ENCODE peak calls at places on chromosomes 3 and 15, in five cellular contexts. One of them, this sample, is unnamed.

GRCh38 chr15:48250640-48251076 is 44.6 kb downstream of the SLC12A1 start:
- DNase-seq in Caco-2: no peak
- DNase-seq in right lobe of liver: no peak
- DNase-seq in heart left ventricle: peak
- DNase-seq in heart right ventricle: peak
- DNase-seq in this sample: peak

GRCh38 chr3:122948398-122948797 is 79.2 kb downstream of the SEMA5B start:
- DNase-seq in right lobe of liver: no peak
- DNase-seq in heart left ventricle: no peak
- DNase-seq in Caco-2: no peak
- DNase-seq in heart right ventricle: no peak
- DNase-seq in this sample: no peak

GRCh38 chr3:143170676-143171075 is 51.1 kb downstream of the CHST2 start:
- DNase-seq in heart right ventricle: no peak
- DNase-seq in Caco-2: no peak
- DNase-seq in right lobe of liver: no peak
- DNase-seq in heart left ventricle: no peak
- DNase-seq in this sample: no peak

GRCh38 chr15:53869044-53869805 is 109.0 kb upstream of the UNC13C start:
- DNase-seq in heart left ventricle: no peak
- DNase-seq in heart right ventricle: no peak
- DNase-seq in right lobe of liver: no peak
- DNase-seq in Caco-2: no peak
- DNase-seq in this sample: no peak

GRCh38 chr15:35302340-35302739 is 217.2 kb upstream of the NANOGP8 start:
- DNase-seq in heart left ventricle: no peak
- DNase-seq in heart right ventricle: no peak
- DNase-seq in Caco-2: no peak
- DNase-seq in right lobe of liver: no peak
- DNase-seq in this sample: no peak

GRCh38 chr3:35042210-35042960 is 596.9 kb upstream of the ARPP21 start:
- DNase-seq in right lobe of liver: peak
- DNase-seq in heart right ventricle: no peak
- DNase-seq in heart left ventricle: no peak
- DNase-seq in Caco-2: no peak
- DNase-seq in this sample: no peak

GRCh38 chr15:91073768-91074167 is 26.3 kb upstream of the SV2B start:
- DNase-seq in heart right ventricle: no peak
- DNase-seq in right lobe of liver: no peak
- DNase-seq in heart left ventricle: no peak
- DNase-seq in Caco-2: no peak
- DNase-seq in this sample: no peak

GRCh38 chr15:48330045-48330840 is 986 bp upstream of the DUT start:
- DNase-seq in heart left ventricle: no peak
- DNase-seq in heart right ventricle: no peak
- DNase-seq in Caco-2: no peak
- DNase-seq in right lobe of liver: no peak
- DNase-seq in this sample: no peak

GRCh38 chr3:121748638-121749275 is 784 bp downstream of the GOLGB1 start:
- DNase-seq in heart left ventricle: no peak
- DNase-seq in right lobe of liver: peak
- DNase-seq in heart right ventricle: no peak
- DNase-seq in Caco-2: peak
- DNase-seq in this sample: no peak

GRCh38 chr3:35523838-35524237 is 115.5 kb upstream of the ARPP21 start:
- DNase-seq in heart left ventricle: no peak
- DNase-seq in heart right ventricle: no peak
- DNase-seq in Caco-2: no peak
- DNase-seq in right lobe of liver: no peak
- DNase-seq in this sample: no peak

GRCh38 chr3:157588386-157589060 is 85.3 kb upstream of the VEPH1 start:
- DNase-seq in heart left ventricle: no peak
- DNase-seq in Caco-2: no peak
- DNase-seq in right lobe of liver: no peak
- DNase-seq in heart right ventricle: no peak
- DNase-seq in this sample: no peak

GRCh38 chr3:146581080-146581601 is 24.0 kb downstream of the PLSCR5 start:
- DNase-seq in Caco-2: no peak
- DNase-seq in heart right ventricle: no peak
- DNase-seq in right lobe of liver: no peak
- DNase-seq in heart left ventricle: no peak
- DNase-seq in this sample: no peak

GRCh38 chr15:85618956-85619491 is 175.7 kb downstream of the KLHL25 start:
- DNase-seq in heart right ventricle: peak
- DNase-seq in right lobe of liver: no peak
- DNase-seq in Caco-2: no peak
- DNase-seq in heart left ventricle: peak
- DNase-seq in this sample: peak

GRCh38 chr3:188133646-188134045 is 20.3 kb upstream of the LPP start:
- DNase-seq in Caco-2: no peak
- DNase-seq in heart left ventricle: no peak
- DNase-seq in heart right ventricle: no peak
- DNase-seq in right lobe of liver: no peak
- DNase-seq in this sample: no peak

GRCh38 chr3:35338186-35338585 is 301.1 kb upstream of the ARPP21 start:
- DNase-seq in heart left ventricle: no peak
- DNase-seq in right lobe of liver: no peak
- DNase-seq in heart right ventricle: no peak
- DNase-seq in Caco-2: no peak
- DNase-seq in this sample: no peak

GRCh38 chr3:55897573-55898224 is 410.6 kb upstream of the WNT5A start:
- DNase-seq in right lobe of liver: no peak
- DNase-seq in heart right ventricle: no peak
- DNase-seq in heart left ventricle: no peak
- DNase-seq in Caco-2: no peak
- DNase-seq in this sample: no peak

GRCh38 chr3:150372320-150373118 is 35.6 kb upstream of the TSC22D2 start:
- DNase-seq in Caco-2: no peak
- DNase-seq in heart left ventricle: no peak
- DNase-seq in right lobe of liver: no peak
- DNase-seq in heart right ventricle: no peak
- DNase-seq in this sample: no peak

GRCh38 chr3:112357888-112358287 is 24.9 kb downstream of the CD200 start:
- DNase-seq in heart left ventricle: peak
- DNase-seq in Caco-2: no peak
- DNase-seq in heart right ventricle: peak
- DNase-seq in right lobe of liver: no peak
- DNase-seq in this sample: no peak

GRCh38 chr15:88702983-88703382 is 64.2 kb downstream of the ISG20 start:
- DNase-seq in Caco-2: no peak
- DNase-seq in heart left ventricle: no peak
- DNase-seq in right lobe of liver: no peak
- DNase-seq in heart right ventricle: no peak
- DNase-seq in this sample: no peak

GRCh38 chr15:92118162-92118935 is 264.8 kb downstream of the SLCO3A1 start:
- DNase-seq in Caco-2: no peak
- DNase-seq in heart right ventricle: no peak
- DNase-seq in heart left ventricle: no peak
- DNase-seq in right lobe of liver: no peak
- DNase-seq in this sample: no peak

GRCh38 chr15:100502651-100503050 is 26.1 kb downstream of the CERS3 start:
- DNase-seq in heart left ventricle: no peak
- DNase-seq in right lobe of liver: no peak
- DNase-seq in heart right ventricle: no peak
- DNase-seq in Caco-2: no peak
- DNase-seq in this sample: no peak

GRCh38 chr3:48405343-48405881 is 24.5 kb downstream of the PLXNB1 start:
- DNase-seq in right lobe of liver: peak
- DNase-seq in heart right ventricle: no peak
- DNase-seq in Caco-2: no peak
- DNase-seq in heart left ventricle: no peak
- DNase-seq in this sample: no peak

GRCh38 chr3:144270100-144270499 is 298.5 kb downstream of the DIPK2A start:
- DNase-seq in Caco-2: no peak
- DNase-seq in right lobe of liver: no peak
- DNase-seq in heart right ventricle: peak
- DNase-seq in heart left ventricle: no peak
- DNase-seq in this sample: peak

GRCh38 chr3:144264805-144265204 is 293.2 kb downstream of the DIPK2A start:
- DNase-seq in heart left ventricle: no peak
- DNase-seq in right lobe of liver: no peak
- DNase-seq in Caco-2: no peak
- DNase-seq in heart right ventricle: no peak
- DNase-seq in this sample: no peak

GRCh38 chr3:144264350-144264749 is 292.7 kb downstream of the DIPK2A start:
- DNase-seq in Caco-2: no peak
- DNase-seq in right lobe of liver: no peak
- DNase-seq in heart right ventricle: no peak
- DNase-seq in heart left ventricle: no peak
- DNase-seq in this sample: no peak

GRCh38 chr3:144265527-144266100 is 294.0 kb downstream of the DIPK2A start:
- DNase-seq in heart right ventricle: peak
- DNase-seq in heart left ventricle: peak
- DNase-seq in Caco-2: no peak
- DNase-seq in right lobe of liver: no peak
- DNase-seq in this sample: no peak
- H3K4me3 ChIP-seq in heart right ventricle: no peak
- H3K4me3 ChIP-seq in heart left ventricle: no peak
- H3K4me3 ChIP-seq in Caco-2: no peak
- H3K4me3 ChIP-seq in right lobe of liver: no peak
- H3K4me3 ChIP-seq in this sample: no peak

GRCh38 chr15:98085003-98085639 is 124.6 kb downstream of the ARRDC4 start:
- DNase-seq in Caco-2: no peak
- DNase-seq in heart left ventricle: no peak
- DNase-seq in heart right ventricle: peak
- DNase-seq in right lobe of liver: peak
- DNase-seq in this sample: no peak

GRCh38 chr15:98083203-98083910 is 122.9 kb downstream of the ARRDC4 start:
- DNase-seq in right lobe of liver: no peak
- DNase-seq in heart left ventricle: no peak
- DNase-seq in Caco-2: no peak
- DNase-seq in heart right ventricle: no peak
- DNase-seq in this sample: no peak
- TF ChIP-seq CTCF in right lobe of liver: no peak
- TF ChIP-seq CTCF in heart left ventricle: no peak
- TF ChIP-seq CTCF in Caco-2: no peak
- TF ChIP-seq CTCF in heart right ventricle: no peak
- TF ChIP-seq CTCF in this sample: no peak

GRCh38 chr15:25059698-25060471 is 105.1 kb downstream of the SNRPN start:
- DNase-seq in heart right ventricle: no peak
- DNase-seq in heart left ventricle: peak
- DNase-seq in right lobe of liver: peak
- DNase-seq in Caco-2: peak
- DNase-seq in this sample: no peak
- H3K4me3 ChIP-seq in heart right ventricle: no peak
- H3K4me3 ChIP-seq in heart left ventricle: no peak
- H3K4me3 ChIP-seq in right lobe of liver: no peak
- H3K4me3 ChIP-seq in Caco-2: no peak
- H3K4me3 ChIP-seq in this sample: no peak

DNA sequence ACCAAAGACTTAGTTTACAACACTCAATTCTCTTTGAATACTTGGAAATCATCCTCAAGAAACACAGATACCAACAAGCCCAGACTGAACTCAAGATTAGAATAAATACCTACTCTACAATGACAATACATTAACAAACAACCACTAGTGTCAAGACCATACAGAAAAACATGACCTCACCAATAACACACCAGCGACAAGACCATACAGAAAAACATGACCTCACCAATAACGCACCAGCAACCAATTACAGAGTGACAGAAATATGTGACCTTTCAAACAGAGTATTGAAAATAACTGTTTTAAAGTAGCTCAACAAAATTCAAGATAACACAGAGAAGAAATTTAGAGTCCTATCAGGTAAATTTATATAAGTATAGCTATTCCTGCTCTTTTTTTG is 876.0 kb downstream of the EPHA3 start:
- DNase-seq in Caco-2: no peak
- DNase-seq in heart right ventricle: no peak
- DNase-seq in heart left ventricle: no peak
- DNase-seq in right lobe of liver: no peak
- DNase-seq in this sample: no peak
- TF ChIP-seq CTCF in Caco-2: no peak
- TF ChIP-seq CTCF in heart right ventricle: no peak
- TF ChIP-seq CTCF in heart left ventricle: no peak
- TF ChIP-seq CTCF in right lobe of liver: no peak
- TF ChIP-seq CTCF in this sample: no peak

GRCh38 chr15:99158626-99159412 is 53.9 kb downstream of the SYNM start:
- DNase-seq in right lobe of liver: no peak
- DNase-seq in heart left ventricle: no peak
- DNase-seq in heart right ventricle: no peak
- DNase-seq in Caco-2: no peak
- DNase-seq in this sample: no peak

GRCh38 chr15:99157456-99157855 is 52.6 kb downstream of the SYNM start:
- DNase-seq in heart right ventricle: no peak
- DNase-seq in right lobe of liver: no peak
- DNase-seq in heart left ventricle: no peak
- DNase-seq in Caco-2: no peak
- DNase-seq in this sample: no peak

GRCh38 chr15:99153026-99153535 is 48.2 kb downstream of the SYNM start:
- DNase-seq in heart right ventricle: no peak
- DNase-seq in Caco-2: no peak
- DNase-seq in right lobe of liver: no peak
- DNase-seq in heart left ventricle: no peak
- DNase-seq in this sample: no peak

GRCh38 chr15:99154271-99154670 is 49.4 kb downstream of the SYNM start:
- DNase-seq in Caco-2: peak
- DNase-seq in right lobe of liver: peak
- DNase-seq in heart left ventricle: no peak
- DNase-seq in heart right ventricle: no peak
- DNase-seq in this sample: no peak

DNA sequence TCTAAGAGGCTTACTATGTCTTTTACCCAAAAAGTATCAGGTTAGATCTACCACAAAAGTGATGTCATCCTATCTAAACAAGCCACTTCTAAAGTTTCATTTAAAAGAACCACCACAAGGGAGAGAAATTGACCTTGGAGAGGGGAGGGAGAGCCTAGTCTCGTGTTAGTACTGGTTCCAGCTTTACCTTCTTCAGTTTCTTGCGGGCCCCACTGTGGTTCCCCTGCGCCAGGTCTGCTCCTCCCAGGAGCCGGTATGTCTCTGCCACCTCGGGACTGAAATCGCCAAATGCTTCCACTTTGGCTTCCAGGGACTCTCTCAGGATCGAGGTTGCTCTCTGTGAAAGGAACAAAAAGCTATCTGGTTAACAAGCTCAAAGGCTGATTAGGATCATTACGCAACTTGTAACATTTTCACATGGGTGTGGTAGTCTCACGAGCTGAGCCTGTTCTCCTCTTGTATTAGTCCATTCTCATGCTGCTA is 51.1 kb downstream of the SYNM start:
- DNase-seq in right lobe of liver: no peak
- DNase-seq in Caco-2: peak
- DNase-seq in heart right ventricle: no peak
- DNase-seq in heart left ventricle: no peak
- DNase-seq in this sample: no peak
- H3K4me3 ChIP-seq in right lobe of liver: no peak
- H3K4me3 ChIP-seq in Caco-2: no peak
- H3K4me3 ChIP-seq in heart right ventricle: no peak
- H3K4me3 ChIP-seq in heart left ventricle: no peak
- H3K4me3 ChIP-seq in this sample: no peak